ENCODE peak calls at places on chromosomes 2 and 18, in four cellular contexts. X is GDM1, D is astrocyte of the cerebellum, Z is cardiac muscle cell. W is an unnamed sample.

GRCh38 chr2:240183370-240184197 is 43.1 kb upstream of the OTOS start:
- DNase-seq in X (no peak), D (no peak), Z (no peak), W (no peak)

GRCh38 chr2:88729061-88729745 is 37.7 kb downstream of the RPIA start:
- DNase-seq in X (peak; percentile 83), D (peak; percentile 82), Z (peak; percentile 32), W (no peak)

GRCh38 chr2:128410035-128410757 is 91.5 kb upstream of the HS6ST1 start:
- DNase-seq in X (peak; percentile 33), D (no peak), Z (no peak), W (no peak)

GRCh38 chr2:44909831-44910230 is 31.7 kb upstream of the SIX3 start:
- DNase-seq in X (no peak), D (no peak), Z (no peak), W (no peak)

GRCh38 chr2:237315170-237315880 is 98.6 kb downstream of the COL6A3 start:
- DNase-seq in X (no peak), D (peak; percentile 90), Z (peak; percentile 98), W (peak; percentile 71)

GRCh38 chr2:64404743-64405142 is 49.2 kb upstream of the LGALSL start:
- DNase-seq in X (no peak), D (no peak), Z (peak; percentile 60), W (peak; percentile 31)

GRCh38 chr2:178830451-178830850 is 23.2 kb upstream of the TTN start:
- DNase-seq in X (no peak), D (no peak), Z (no peak), W (no peak)

GRCh38 chr18:79518683-79519128 is 123.0 kb downstream of the NFATC1 start:
- DNase-seq in X (no peak), D (no peak), Z (no peak), W (no peak)

GRCh38 chr2:185738679-185739472 is at the start of gene FSIP2:
- DNase-seq in X (peak; percentile 59), D (no peak), Z (peak; percentile 69), W (peak; percentile 65)